ENCODE peak calls at places on chromosomes 12 and 14, in eight cellular contexts. X is endothelial cell, U is T-cell, S is A172, Z is HL-60, J is Karpas-422, C is PC-9, I is NCI-H774. K is an unnamed sample.

GRCh38 chr14:23143911-23144310 is 24.9 kb upstream of the CEBPE start:
- DNase-seq in X (no peak), U (no peak), S (no peak), Z (no peak), J (no peak), C (no peak), I (no peak), K (no peak)

GRCh38 chr12:26338574-26339572 is 143.5 kb downstream of the SSPN start:
- DNase-seq in X (no peak), U (no peak), S (peak), Z (no peak), J (no peak), C (no peak), I (no peak), K (no peak)

GRCh38 chr12:25194211-25194610 is 749 bp downstream of the DNAI7 start:
- DNase-seq in X (no peak), U (no peak), S (no peak), Z (no peak), J (no peak), C (no peak), I (no peak), K (peak)

GRCh38 chr12:99352269-99352668 is 295.3 kb upstream of the GARIN6 start:
- DNase-seq in X (no peak), U (no peak), S (no peak), Z (no peak), J (no peak), C (no peak), I (no peak), K (no peak)

GRCh38 chr12:31961137-31961536 is 1.9 kb downstream of the RESF1 start:
- DNase-seq in X (no peak), U (no peak), S (no peak), Z (no peak), J (no peak), C (no peak), I (no peak), K (no peak)

GRCh38 chr12:124744659-124745467 is 118.8 kb downstream of the SCARB1 start:
- DNase-seq in X (no peak), U (no peak), S (peak), Z (no peak), J (peak), C (no peak), I (no peak), K (peak)

GRCh38 chr14:91415794-91416743 is 1.6 kb downstream of the CCDC88C start:
- DNase-seq in X (no peak), U (peak), S (no peak), Z (peak), J (peak), C (no peak), I (no peak), K (peak)

GRCh38 chr12:7859552-7859951 is 13.2 kb downstream of the SLC2A14 start:
- DNase-seq in X (no peak), U (no peak), S (peak), Z (no peak), J (no peak), C (no peak), I (no peak), K (no peak)

GRCh38 chr14:105070760-105071137 is 5.5 kb upstream of the GPR132 start:
- DNase-seq in X (no peak), U (no peak), S (no peak), Z (no peak), J (no peak), C (no peak), I (no peak), K (no peak)

GRCh38 chr12:1915082-1915968 is 3.1 kb downstream of the CACNA2D4 start:
- DNase-seq in X (no peak), U (peak), S (no peak), Z (peak), J (no peak), C (no peak), I (no peak), K (no peak)

GRCh38 chr12:131593411-131593810 is 117.5 kb upstream of the SFSWAP start:
- DNase-seq in X (no peak), U (no peak), S (no peak), Z (no peak), J (no peak), C (no peak), I (no peak), K (no peak)

GRCh38 chr14:22545842-22546721 is 42.9 kb downstream of the DAD1 start:
- DNase-seq in X (peak), U (no peak), S (peak), Z (no peak), J (no peak), C (no peak), I (no peak), K (no peak)

GRCh38 chr12:38886064-38886463 is 19.3 kb downstream of the CPNE8 start:
- DNase-seq in X (no peak), U (no peak), S (peak), Z (no peak), J (no peak), C (peak), I (no peak), K (no peak)

GRCh38 chr12:109464642-109465351 is 12.3 kb downstream of the KCTD10 start:
- DNase-seq in X (no peak), U (no peak), S (peak), Z (no peak), J (no peak), C (no peak), I (no peak), K (no peak)

GRCh38 chr12:109739747-109740693 is 26.4 kb downstream of the FAM222A start:
- DNase-seq in X (peak), U (no peak), S (no peak), Z (no peak), J (peak), C (no peak), I (no peak), K (peak)

GRCh38 chr12:132302466-132303358 is 26.7 kb downstream of the GALNT9 start:
- DNase-seq in X (no peak), U (no peak), S (no peak), Z (no peak), J (no peak), C (no peak), I (no peak), K (no peak)

GRCh38 chr12:89731614-89732013 is 23.0 kb upstream of the ATP2B1 start:
- DNase-seq in X (no peak), U (no peak), S (peak), Z (no peak), J (no peak), C (no peak), I (no peak), K (no peak)